ENCODE peak calls at places on chromosomes 4 and X, in six cellular contexts. X, A, T, V, E and I are unnamed samples.

GRCh38 chr4:172871381-172871780 is 297.2 kb upstream of the GALNT7 start:
- DNase-seq in X (no peak), A (no peak), T (no peak), V (no peak), E (no peak), I (no peak)

GRCh38 chrX:41963348-41963747 is 40.0 kb upstream of the CASK start:
- DNase-seq in X (no peak), A (no peak), T (no peak), V (no peak), E (no peak), I (no peak)

GRCh38 chr4:158630893-158631292 is 40.8 kb downstream of the C4orf46 start:
- DNase-seq in X (no peak), A (no peak), T (no peak), V (no peak), E (no peak), I (no peak)

GRCh38 chr4:169823685-169824084 is 65.9 kb upstream of the HPF1 start:
- DNase-seq in X (peak; percentile 38), A (no peak), T (no peak), V (no peak), E (no peak), I (no peak)

GRCh38 chr4:100581337-100581736 is 63.5 kb upstream of the EMCN start:
- DNase-seq in X (no peak), A (no peak), T (no peak), V (no peak), E (no peak), I (peak; percentile 85)

GRCh38 chr4:154491731-154492249 is at the start of gene DCHS2:
- DNase-seq in X (no peak), A (peak; percentile 28), T (no peak), V (no peak), E (no peak), I (no peak)

GRCh38 chrX:41922125-41922521 is 1.2 kb downstream of the CASK start:
- DNase-seq in X (no peak), A (peak; percentile 10), T (no peak), V (no peak), E (no peak), I (no peak)

GRCh38 chr4:95086532-95086931 is 328.8 kb downstream of the BMPR1B start:
- DNase-seq in X (no peak), A (no peak), T (no peak), V (no peak), E (no peak), I (no peak)

GRCh38 chr4:168585168-168586091 is 88.6 kb downstream of the PALLD start:
- DNase-seq in X (peak; percentile 59), A (peak; percentile 77), T (peak; percentile 71), V (no peak), E (peak; percentile 81), I (peak; percentile 83)

DNA sequence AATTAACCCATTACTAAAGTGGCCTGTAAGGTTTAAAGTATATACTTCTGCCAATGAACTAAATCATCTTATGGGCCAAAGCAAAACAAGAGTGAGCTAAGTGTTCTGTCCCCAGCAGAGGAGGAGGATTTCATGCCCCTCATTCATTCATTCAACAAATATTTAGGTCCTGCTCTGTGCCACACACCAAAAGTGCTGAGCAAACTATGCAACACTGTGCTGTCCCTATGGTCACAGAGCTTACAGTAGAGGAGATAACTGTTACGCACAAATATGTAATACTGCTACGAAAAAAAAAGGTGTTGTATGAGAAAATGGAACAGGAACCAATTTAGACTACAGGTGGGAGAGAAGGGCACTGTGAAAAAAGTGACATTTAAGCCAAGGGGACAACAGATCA is 1.7 kb downstream of the SH3KBP1 start:
- DNase-seq in X (no peak), A (no peak), T (no peak), V (no peak), E (no peak), I (no peak)
- H3K4me1 ChIP-seq in X (no peaks in the 10 kb centered on the region), A (no peaks in the 10 kb centered on the region), T (no peaks in the 10 kb centered on the region), V (peaks cover 30% of the 10 kb centered on the region), E (no peaks in the 10 kb centered on the region), I (no peaks in the 10 kb centered on the region)

DNA sequence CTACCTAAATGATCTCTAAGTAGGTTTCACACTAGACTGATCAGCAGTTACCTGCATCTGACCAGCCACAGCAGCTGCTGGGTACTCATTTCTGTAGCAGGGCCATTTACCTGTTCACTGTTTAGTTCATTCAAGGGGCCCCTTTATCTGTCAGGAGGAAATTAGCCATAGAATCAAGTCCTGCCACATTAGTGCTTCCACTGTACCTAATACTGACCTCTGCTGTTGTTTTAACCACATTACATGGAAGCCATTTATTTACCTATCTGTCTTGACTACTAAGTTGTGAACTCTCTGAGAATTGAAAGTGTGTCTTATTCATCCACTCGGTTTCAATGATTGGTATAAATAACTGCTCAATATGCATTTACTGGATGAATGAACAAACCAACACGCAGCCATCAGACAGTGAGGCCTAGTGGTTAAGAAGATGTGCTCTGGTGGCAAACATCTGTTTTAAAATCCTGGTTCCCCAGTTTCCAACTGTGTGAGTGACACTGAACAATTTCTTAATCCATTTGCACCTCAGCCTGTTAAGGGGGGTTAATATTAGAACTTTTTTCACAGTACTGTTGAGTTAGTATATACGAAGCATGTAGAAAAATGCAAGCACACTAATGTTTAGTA is 30.0 kb upstream of the ANXA5 start:
- DNase-seq in X (no peak), A (no peak), T (no peak), V (no peak), E (no peak), I (no peak)
- H3K27ac ChIP-seq in X (no peak overlapping the region), A (no peak overlapping the region), T (no peak overlapping the region), V (no peak overlapping the region), E (no peak overlapping the region), I (no peak overlapping the region)

DNA sequence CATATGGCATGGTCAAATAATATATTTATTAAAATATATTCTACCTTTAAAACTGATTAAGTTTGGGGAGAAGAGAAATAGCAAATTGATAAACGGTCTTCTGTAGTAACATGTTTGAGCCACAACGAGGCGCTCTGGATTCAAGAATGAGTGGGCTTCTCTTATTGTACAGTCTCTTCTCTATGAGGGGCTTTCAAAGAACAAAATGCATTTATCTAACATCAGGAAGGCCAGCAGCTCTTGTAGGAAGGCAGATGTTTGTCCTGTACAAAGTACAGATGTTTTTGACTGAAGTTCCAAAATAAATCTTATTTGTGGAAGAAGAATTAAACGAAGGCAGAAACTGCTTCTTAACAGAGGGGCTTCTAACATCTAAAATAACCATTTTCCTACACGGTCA is 153.6 kb downstream of the RASL11B start:
- DNase-seq in X (no peak), A (peak; percentile 59), T (no peak), V (no peak), E (no peak), I (no peak)
- TF ChIP-seq CTCF in X (no peak), A (peak; percentile 79), T (peak; percentile 40), V (no peak), E (no peak), I (peak; percentile 66)

DNA sequence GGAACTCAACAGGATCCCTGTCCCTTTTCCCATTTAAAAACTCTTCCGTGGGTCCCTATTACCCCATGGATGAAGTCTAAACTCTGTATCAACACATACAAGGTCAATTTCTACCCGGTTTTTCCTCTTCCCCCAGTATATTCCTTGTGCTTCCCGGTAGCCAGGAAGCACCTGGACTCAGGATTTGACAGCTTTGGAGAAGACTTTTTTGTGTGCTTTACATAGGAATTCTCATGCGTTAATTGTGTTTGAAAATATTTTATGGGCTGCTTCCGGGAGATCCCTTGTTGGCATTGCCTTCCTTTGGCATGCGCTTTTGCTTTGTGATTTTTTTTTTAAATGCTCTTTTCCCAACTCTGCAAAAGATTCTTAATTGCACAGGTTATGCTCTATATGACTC is 7.2 kb downstream of the SMS start:
- DNase-seq in X (no peak), A (no peak), T (no peak), V (no peak), E (no peak), I (no peak)
- H3K4me1 ChIP-seq in X (no peaks in the 10 kb centered on the region), A (peaks cover 7% of the 10 kb centered on the region), T (no peaks in the 10 kb centered on the region), V (peaks cover 7% of the 10 kb centered on the region), E (no peaks in the 10 kb centered on the region), I (peaks cover 10% of the 10 kb centered on the region)

DNA sequence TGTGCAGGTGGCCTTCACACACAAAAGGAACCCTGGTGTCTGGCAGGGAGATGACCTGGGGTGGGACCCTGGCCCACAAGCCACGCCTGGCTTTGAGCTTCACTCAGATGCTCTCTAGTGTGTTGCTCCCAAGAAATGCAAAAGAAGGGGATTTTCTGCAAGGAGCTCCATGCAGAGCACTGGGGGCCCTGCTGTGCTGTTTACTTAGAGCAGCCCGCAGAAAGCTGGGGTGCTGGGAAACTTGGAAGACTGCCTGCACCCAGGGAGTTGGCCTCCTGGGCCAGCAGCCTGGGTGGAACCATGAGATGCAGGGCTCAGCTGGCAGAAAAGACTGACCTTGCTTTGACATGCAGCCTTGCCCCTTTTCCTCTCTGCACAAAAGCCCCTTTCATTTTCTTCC is 613.1 kb downstream of the BCOR start:
- DNase-seq in X (no peak), A (no peak), T (no peak), V (no peak), E (no peak), I (no peak)
- H3K27ac ChIP-seq in X (no peak overlapping the region), A (no peak overlapping the region), T (no peak overlapping the region), V (no peak overlapping the region), E (no peak overlapping the region), I (no peak overlapping the region)

DNA sequence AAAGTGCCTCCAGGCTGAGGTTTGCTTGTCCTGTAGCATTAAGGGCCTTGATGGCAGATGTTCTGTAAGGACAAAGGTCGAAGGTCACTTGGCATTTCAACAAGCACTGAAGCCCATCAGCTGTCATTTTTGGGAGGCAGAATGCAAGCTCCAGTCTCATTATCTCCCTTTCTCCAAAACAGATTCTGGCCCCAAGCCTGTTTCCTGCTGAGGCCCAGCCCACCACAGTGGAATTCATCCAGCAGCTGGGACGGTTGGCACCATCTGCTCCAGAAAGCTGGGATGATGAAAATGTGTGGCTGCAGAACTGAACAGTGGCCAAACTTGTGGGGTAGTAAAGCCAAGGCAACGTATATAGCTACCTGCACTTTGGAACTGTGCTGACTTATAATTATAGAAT is 17.7 kb upstream of the PPEF2 start:
- DNase-seq in X (no peak), A (no peak), T (no peak), V (no peak), E (no peak), I (no peak)
- TF ChIP-seq CTCF in X (no peak), A (no peak), T (no peak), V (no peak), E (no peak), I (no peak)

DNA sequence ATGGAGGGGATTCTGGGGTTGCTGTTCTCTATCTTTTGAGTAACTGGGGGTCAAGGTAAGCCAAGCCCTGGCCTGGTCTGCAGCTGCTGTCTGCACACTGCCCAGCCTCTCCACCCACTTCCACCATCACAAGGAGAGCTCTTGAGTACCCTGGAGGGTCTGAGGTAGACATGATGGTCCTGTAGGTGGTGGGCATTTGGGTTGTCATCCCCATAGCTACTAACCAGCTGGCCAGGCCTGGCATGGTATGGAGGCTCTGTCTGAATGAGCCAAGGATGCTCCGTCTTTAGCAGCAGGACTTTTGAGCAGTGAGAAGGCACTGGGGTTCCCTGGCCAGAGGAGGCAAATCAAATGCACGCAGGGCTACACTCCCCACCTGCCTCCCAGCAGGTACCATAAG is 82.7 kb downstream of the NHSL2 start:
- DNase-seq in X (no peak), A (no peak), T (no peak), V (no peak), E (no peak), I (no peak)
- H3K4me1 ChIP-seq in X (no peaks in the 10 kb centered on the region), A (no peaks in the 10 kb centered on the region), T (no peaks in the 10 kb centered on the region), V (peaks cover 16% of the 10 kb centered on the region), E (no peaks in the 10 kb centered on the region), I (peaks cover 4% of the 10 kb centered on the region)

GRCh38 chr4:2836391-2836859 is 7.2 kb upstream of the ADD1 start:
- DNase-seq in X (no peak), A (peak; percentile 7), T (no peak), V (no peak), E (no peak), I (no peak)
- H3K27ac ChIP-seq in X (no peak overlapping the region), A (no peak overlapping the region), T (peak overlapping the region; percentile 93), V (peak overlapping the region; percentile 40), E (peak overlapping the region; percentile 63), I (no peak overlapping the region)